ENCODE peak calls at places on chromosome 9, in ten cellular contexts. One of them, this sample, is unnamed. For H3K36me3, the result is how much of the 10 kb centered on the place peaks cover.

GRCh38 chr9:129102095-129102525 is 8.5 kb downstream of the CRAT start:
- DNase-seq in PC-3: no peak
- DNase-seq in HCT116: no peak
- DNase-seq in H1: no peak
- DNase-seq in astrocyte: no peak
- DNase-seq in keratinocyte: no peak
- DNase-seq in neural progenitor cell: no peak
- DNase-seq in GM23338: no peak
- DNase-seq in hepatocyte: no peak
- DNase-seq in GM23248: no peak
- DNase-seq in this sample: peak

GRCh38 chr9:79432485-79432884 is 139.3 kb upstream of the TLE4 start:
- DNase-seq in PC-3: peak
- DNase-seq in HCT116: no peak
- DNase-seq in H1: no peak
- DNase-seq in astrocyte: no peak
- DNase-seq in keratinocyte: no peak
- DNase-seq in neural progenitor cell: no peak
- DNase-seq in GM23338: peak
- DNase-seq in hepatocyte: no peak
- DNase-seq in GM23248: no peak
- DNase-seq in this sample: no peak

GRCh38 chr9:126157409-126157808 is 169.2 kb upstream of the MVB12B start:
- DNase-seq in PC-3: no peak
- DNase-seq in HCT116: no peak
- DNase-seq in H1: no peak
- DNase-seq in astrocyte: no peak
- DNase-seq in keratinocyte: no peak
- DNase-seq in neural progenitor cell: no peak
- DNase-seq in GM23338: no peak
- DNase-seq in hepatocyte: no peak
- DNase-seq in GM23248: no peak
- DNase-seq in this sample: no peak

GRCh38 chr9:75071530-75072122 is 16.3 kb downstream of the NMRK1 start:
- DNase-seq in PC-3: peak
- DNase-seq in HCT116: peak
- DNase-seq in H1: no peak
- DNase-seq in astrocyte: no peak
- DNase-seq in keratinocyte: peak
- DNase-seq in neural progenitor cell: no peak
- DNase-seq in GM23338: no peak
- DNase-seq in hepatocyte: no peak
- DNase-seq in GM23248: no peak
- DNase-seq in this sample: peak

GRCh38 chr9:115034801-115035200 is 83.2 kb downstream of the TNC start:
- DNase-seq in PC-3: no peak
- DNase-seq in HCT116: no peak
- DNase-seq in H1: no peak
- DNase-seq in astrocyte: peak
- DNase-seq in keratinocyte: no peak
- DNase-seq in neural progenitor cell: no peak
- DNase-seq in GM23338: no peak
- DNase-seq in hepatocyte: peak
- DNase-seq in GM23248: peak
- DNase-seq in this sample: no peak

GRCh38 chr9:108869092-108869725 is 7.1 kb downstream of the ACTL7A start:
- DNase-seq in PC-3: peak
- DNase-seq in HCT116: peak
- DNase-seq in H1: no peak
- DNase-seq in astrocyte: peak
- DNase-seq in keratinocyte: peak
- DNase-seq in neural progenitor cell: no peak
- DNase-seq in GM23338: no peak
- DNase-seq in hepatocyte: peak
- DNase-seq in GM23248: peak
- DNase-seq in this sample: peak

GRCh38 chr9:125541840-125542243 is 165.2 kb downstream of the MAPKAP1 start:
- DNase-seq in PC-3: no peak
- DNase-seq in HCT116: no peak
- DNase-seq in H1: no peak
- DNase-seq in astrocyte: peak
- DNase-seq in keratinocyte: no peak
- DNase-seq in neural progenitor cell: no peak
- DNase-seq in GM23338: no peak
- DNase-seq in hepatocyte: no peak
- DNase-seq in GM23248: no peak
- DNase-seq in this sample: no peak

GRCh38 chr9:129803679-129804065 is 688 bp downstream of the TOR1B start:
- DNase-seq in PC-3: no peak
- DNase-seq in HCT116: no peak
- DNase-seq in H1: no peak
- DNase-seq in astrocyte: no peak
- DNase-seq in keratinocyte: no peak
- DNase-seq in neural progenitor cell: peak
- DNase-seq in GM23338: no peak
- DNase-seq in hepatocyte: no peak
- DNase-seq in GM23248: peak
- DNase-seq in this sample: no peak

GRCh38 chr9:110446171-110446570 is 108.5 kb upstream of the TXNDC8 start:
- DNase-seq in PC-3: no peak
- DNase-seq in HCT116: no peak
- DNase-seq in H1: no peak
- DNase-seq in astrocyte: no peak
- DNase-seq in keratinocyte: no peak
- DNase-seq in neural progenitor cell: no peak
- DNase-seq in GM23338: no peak
- DNase-seq in hepatocyte: no peak
- DNase-seq in GM23248: peak
- DNase-seq in this sample: no peak

GRCh38 chr9:118761016-118761790 is 608.0 kb downstream of the BRINP1 start:
- DNase-seq in PC-3: no peak
- DNase-seq in HCT116: no peak
- DNase-seq in H1: no peak
- DNase-seq in astrocyte: no peak
- DNase-seq in keratinocyte: no peak
- DNase-seq in neural progenitor cell: no peak
- DNase-seq in GM23338: no peak
- DNase-seq in hepatocyte: peak
- DNase-seq in GM23248: no peak
- DNase-seq in this sample: no peak

DNA sequence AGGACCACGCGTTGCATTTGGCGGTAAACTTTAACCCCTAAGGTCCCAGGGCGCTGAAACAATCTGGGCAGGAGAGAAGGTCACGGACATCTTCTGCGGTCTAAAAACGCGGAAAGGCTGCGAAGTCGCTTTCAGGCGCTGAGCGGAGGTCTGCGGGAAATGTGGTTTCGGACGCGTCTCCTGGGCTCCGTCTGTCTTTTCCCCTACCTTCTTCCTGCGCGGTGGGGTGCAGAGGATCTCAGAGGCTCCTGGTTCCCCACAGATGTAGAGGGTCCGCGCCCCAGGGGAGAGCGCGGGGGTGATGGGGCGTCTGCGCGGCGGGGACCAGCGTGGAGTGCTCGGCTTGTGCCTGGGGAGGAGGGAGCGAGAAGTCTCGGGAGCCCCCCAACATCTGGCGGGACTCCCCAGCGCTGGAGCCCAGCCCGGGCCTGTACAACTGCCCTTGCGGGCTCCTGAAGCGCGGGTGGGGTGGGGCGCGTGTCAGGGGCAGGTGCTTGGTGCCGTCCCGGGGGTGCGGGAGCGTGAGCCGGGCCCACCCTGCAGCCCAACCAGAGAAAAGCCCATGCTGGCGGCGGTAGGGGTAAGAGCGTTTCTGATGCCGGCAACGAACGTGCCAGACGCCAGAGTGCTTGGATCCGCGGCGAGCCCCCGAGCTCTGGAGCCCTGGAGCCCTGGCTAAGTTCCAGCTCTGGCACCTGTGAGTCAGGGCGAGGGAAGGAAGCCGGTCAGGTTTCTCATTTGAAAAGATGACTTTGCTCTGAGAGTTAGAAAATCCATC is 58.2 kb downstream of the ZNF510 start:
- DNase-seq in PC-3: peak
- DNase-seq in HCT116: no peak
- DNase-seq in H1: no peak
- DNase-seq in astrocyte: no peak
- DNase-seq in keratinocyte: no peak
- DNase-seq in neural progenitor cell: no peak
- DNase-seq in GM23338: peak
- DNase-seq in hepatocyte: no peak
- DNase-seq in GM23248: no peak
- DNase-seq in this sample: no peak
- TF ChIP-seq EZH2 in PC-3: no peak
- TF ChIP-seq EZH2 in HCT116: no peak
- TF ChIP-seq EZH2 in H1: no peak
- TF ChIP-seq EZH2 in astrocyte: no peak
- TF ChIP-seq EZH2 in keratinocyte: no peak
- TF ChIP-seq EZH2 in neural progenitor cell: no peak
- TF ChIP-seq EZH2 in GM23338: no peak
- TF ChIP-seq EZH2 in hepatocyte: no peak
- TF ChIP-seq EZH2 in GM23248: no peak
- TF ChIP-seq EZH2 in this sample: no peak

GRCh38 chr9:104787306-104788015 is 23.5 kb downstream of the NIPSNAP3B start:
- DNase-seq in PC-3: no peak
- DNase-seq in HCT116: no peak
- DNase-seq in H1: no peak
- DNase-seq in astrocyte: no peak
- DNase-seq in keratinocyte: no peak
- DNase-seq in neural progenitor cell: no peak
- DNase-seq in GM23338: no peak
- DNase-seq in hepatocyte: no peak
- DNase-seq in GM23248: no peak
- DNase-seq in this sample: no peak
- H3K36me3 ChIP-seq in PC-3: under half
- H3K36me3 ChIP-seq in HCT116: under half
- H3K36me3 ChIP-seq in H1: under half
- H3K36me3 ChIP-seq in astrocyte: half or more
- H3K36me3 ChIP-seq in keratinocyte: under half
- H3K36me3 ChIP-seq in neural progenitor cell: under half
- H3K36me3 ChIP-seq in GM23338: under half
- H3K36me3 ChIP-seq in hepatocyte: under half
- H3K36me3 ChIP-seq in GM23248: under half
- H3K36me3 ChIP-seq in this sample: half or more

GRCh38 chr9:4353236-4353635 is 53.4 kb upstream of the GLIS3 start:
- DNase-seq in PC-3: no peak
- DNase-seq in HCT116: no peak
- DNase-seq in H1: no peak
- DNase-seq in astrocyte: no peak
- DNase-seq in keratinocyte: no peak
- DNase-seq in neural progenitor cell: no peak
- DNase-seq in GM23338: no peak
- DNase-seq in hepatocyte: peak
- DNase-seq in GM23248: peak
- DNase-seq in this sample: no peak

GRCh38 chr9:4346111-4346510 is 46.2 kb upstream of the GLIS3 start:
- DNase-seq in PC-3: no peak
- DNase-seq in HCT116: no peak
- DNase-seq in H1: no peak
- DNase-seq in astrocyte: no peak
- DNase-seq in keratinocyte: no peak
- DNase-seq in neural progenitor cell: no peak
- DNase-seq in GM23338: no peak
- DNase-seq in hepatocyte: no peak
- DNase-seq in GM23248: no peak
- DNase-seq in this sample: no peak

GRCh38 chr9:4344946-4345345 is 45.1 kb upstream of the GLIS3 start:
- DNase-seq in PC-3: no peak
- DNase-seq in HCT116: no peak
- DNase-seq in H1: no peak
- DNase-seq in astrocyte: no peak
- DNase-seq in keratinocyte: peak
- DNase-seq in neural progenitor cell: no peak
- DNase-seq in GM23338: no peak
- DNase-seq in hepatocyte: peak
- DNase-seq in GM23248: no peak
- DNase-seq in this sample: peak

DNA sequence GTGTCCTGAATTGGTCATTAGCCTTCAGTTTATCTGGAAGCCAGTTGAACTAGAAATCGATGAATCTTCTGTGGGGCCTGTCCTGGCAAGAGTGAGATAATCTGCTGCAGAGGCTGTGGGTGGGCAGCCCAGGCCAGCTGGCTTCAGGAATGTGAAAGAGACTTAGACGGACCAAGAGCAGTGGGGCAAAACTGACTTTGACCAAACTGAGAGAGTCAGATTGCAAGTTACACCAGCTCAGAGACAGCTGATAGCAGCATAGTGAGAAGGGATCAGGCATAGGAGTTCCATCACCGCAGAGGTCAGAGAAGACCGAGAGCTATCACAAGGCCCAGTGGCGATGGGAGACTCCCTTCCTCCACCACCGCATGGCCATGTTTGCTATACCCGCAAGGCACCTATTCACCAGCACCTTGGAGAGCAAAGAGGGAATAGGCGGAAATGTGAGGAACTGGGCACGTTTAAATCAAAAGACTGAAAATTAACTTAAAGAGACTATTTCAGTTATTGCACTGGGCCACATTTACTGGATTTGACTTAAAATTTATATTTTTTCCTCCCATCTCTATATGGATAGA is 50.1 kb upstream of the GLIS3 start:
- DNase-seq in PC-3: no peak
- DNase-seq in HCT116: no peak
- DNase-seq in H1: no peak
- DNase-seq in astrocyte: no peak
- DNase-seq in keratinocyte: no peak
- DNase-seq in neural progenitor cell: peak
- DNase-seq in GM23338: peak
- DNase-seq in hepatocyte: no peak
- DNase-seq in GM23248: no peak
- DNase-seq in this sample: no peak
- H2AFZ ChIP-seq in PC-3: no peak
- H2AFZ ChIP-seq in HCT116: no peak
- H2AFZ ChIP-seq in H1: no peak
- H2AFZ ChIP-seq in astrocyte: no peak
- H2AFZ ChIP-seq in keratinocyte: no peak
- H2AFZ ChIP-seq in neural progenitor cell: no peak
- H2AFZ ChIP-seq in GM23338: peak
- H2AFZ ChIP-seq in hepatocyte: no peak
- H2AFZ ChIP-seq in GM23248: no peak
- H2AFZ ChIP-seq in this sample: no peak

DNA sequence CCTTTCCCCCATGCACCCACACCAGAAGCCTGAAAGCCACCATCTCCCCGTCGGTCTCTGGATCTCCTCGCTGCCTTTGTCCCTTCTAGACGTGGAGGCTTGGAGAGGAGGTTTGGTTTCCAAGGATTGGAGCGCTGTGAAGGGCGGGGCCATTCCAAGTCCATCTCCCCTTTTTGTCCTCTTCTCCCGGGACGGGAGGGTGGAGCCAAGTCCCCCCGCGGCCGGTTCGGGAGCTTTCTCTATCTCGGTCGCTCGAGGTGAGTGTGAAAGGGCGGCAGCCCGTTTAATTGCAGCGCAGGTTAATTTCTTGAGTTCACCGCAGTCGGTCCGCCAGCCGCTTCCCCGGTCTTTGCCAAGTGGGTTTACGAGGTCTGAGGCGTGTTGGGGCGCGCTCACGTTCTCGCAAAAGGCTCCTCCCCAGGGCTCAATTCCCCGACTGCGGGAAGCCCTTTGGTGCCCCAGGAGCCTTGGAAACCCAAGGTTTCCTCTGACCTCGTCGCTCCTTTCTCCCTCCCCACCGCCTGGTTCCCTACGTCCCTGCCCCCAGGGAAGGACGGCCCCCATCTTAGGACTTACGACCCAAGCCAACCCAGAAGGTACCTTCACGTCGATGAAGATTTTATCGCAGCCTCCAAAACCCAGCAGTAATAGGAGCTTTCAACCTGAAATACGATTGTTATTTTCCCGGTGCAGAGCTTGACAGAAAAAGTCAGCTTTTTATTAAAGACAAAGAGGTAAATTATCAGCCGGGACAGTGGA is 2.8 kb upstream of the ZNF462 start:
- DNase-seq in PC-3: peak
- DNase-seq in HCT116: peak
- DNase-seq in H1: no peak
- DNase-seq in astrocyte: peak
- DNase-seq in keratinocyte: no peak
- DNase-seq in neural progenitor cell: peak
- DNase-seq in GM23338: peak
- DNase-seq in hepatocyte: peak
- DNase-seq in GM23248: no peak
- DNase-seq in this sample: no peak
- TF ChIP-seq EZH2 in PC-3: no peak
- TF ChIP-seq EZH2 in HCT116: no peak
- TF ChIP-seq EZH2 in H1: no peak
- TF ChIP-seq EZH2 in astrocyte: peak
- TF ChIP-seq EZH2 in keratinocyte: no peak
- TF ChIP-seq EZH2 in neural progenitor cell: no peak
- TF ChIP-seq EZH2 in GM23338: no peak
- TF ChIP-seq EZH2 in hepatocyte: no peak
- TF ChIP-seq EZH2 in GM23248: peak
- TF ChIP-seq EZH2 in this sample: no peak